ENCODE peak calls at places on chromosomes 12 and 14, in six cellular contexts. B, D, I, Y, L and G are unnamed samples.

GRCh38 chr12:106773945-106774807 is at the start of gene RIC8B:
- DNase-seq in B (peak), D (peak), I (peak), Y (peak), L (peak), G (peak)

GRCh38 chr12:52871291-52871961 is 22.6 kb upstream of the KRT78 start:
- DNase-seq in B (no peak), D (peak), I (no peak), Y (no peak), L (no peak), G (no peak)

GRCh38 chr12:51318846-51319570 is 5.0 kb downstream of the BIN2 start:
- DNase-seq in B (no peak), D (no peak), I (no peak), Y (peak), L (no peak), G (peak)

GRCh38 chr12:57563358-57563757 is 13.5 kb downstream of the KIF5A start:
- DNase-seq in B (no peak), D (no peak), I (no peak), Y (no peak), L (no peak), G (no peak)

GRCh38 chr14:77052281-77053044 is 24.0 kb upstream of the IRF2BPL start:
- DNase-seq in B (peak), D (no peak), I (no peak), Y (no peak), L (no peak), G (no peak)

GRCh38 chr12:105723066-105723465 is 392.6 kb downstream of the C12orf75 start:
- DNase-seq in B (no peak), D (no peak), I (no peak), Y (no peak), L (no peak), G (no peak)

GRCh38 chr14:52399886-52400599 is 85.9 kb downstream of the PTGER2 start:
- DNase-seq in B (no peak), D (no peak), I (no peak), Y (no peak), L (no peak), G (no peak)

GRCh38 chr12:132798836-132799235 is 29.8 kb downstream of the GOLGA3 start:
- DNase-seq in B (no peak), D (no peak), I (no peak), Y (no peak), L (no peak), G (no peak)

GRCh38 chr12:53791735-53792326 is 40.1 kb upstream of the CISTR start:
- DNase-seq in B (no peak), D (no peak), I (no peak), Y (peak), L (peak), G (peak)

GRCh38 chr12:77777274-77777673 is 53.4 kb upstream of the NAV3 start:
- DNase-seq in B (no peak), D (no peak), I (no peak), Y (no peak), L (no peak), G (no peak)